ENCODE peak calls at places on chromosomes 7 and 10, in eight cellular contexts. I is GM10248, C is EL, E is foreskin fibroblast, Y is nephron progenitor cell, L is thoracic aorta, M is activated T-cell treated with anti-CD3 and anti-CD28 coated beads for 24 hours, Q is globus pallidus. Z is an unnamed sample.

GRCh38 chr10:81177651-81178244 is 640.0 kb downstream of the SH2D4B start:
- DNase-seq in I (no peak), C (no peak), E (no peak), Y (no peak), L (no peak), M (no peak), Q (no peak), Z (no peak)

GRCh38 chr10:29387269-29387668 is 98.4 kb downstream of the LYZL1 start:
- DNase-seq in I (no peak), C (no peak), E (no peak), Y (no peak), L (no peak), M (no peak), Q (no peak), Z (no peak)

GRCh38 chr7:38229386-38229785 is 44.0 kb downstream of the TARP start:
- DNase-seq in I (no peak), C (peak; percentile 36), E (peak; percentile 18), Y (no peak), L (no peak), M (no peak), Q (no peak), Z (no peak)

GRCh38 chr7:131649003-131649541 is 92.6 kb upstream of the PODXL start:
- DNase-seq in I (no peak), C (no peak), E (no peak), Y (peak; percentile 34), L (no peak), M (no peak), Q (no peak), Z (no peak)

GRCh38 chr7:147711429-147711828 is 879.1 kb upstream of the C7orf33 start:
- DNase-seq in I (no peak), C (no peak), E (no peak), Y (no peak), L (no peak), M (no peak), Q (no peak), Z (no peak)

GRCh38 chr10:93503075-93503474 is 6.7 kb downstream of the CEP55 start:
- DNase-seq in I (peak; percentile 25), C (no peak), E (no peak), Y (no peak), L (no peak), M (no peak), Q (no peak), Z (no peak)

GRCh38 chr10:17092986-17093803 is 36.4 kb downstream of the CUBN start:
- DNase-seq in I (no peak), C (no peak), E (no peak), Y (no peak), L (no peak), M (no peak), Q (no peak), Z (no peak)

GRCh38 chr7:29442146-29442545 is 121.5 kb upstream of the PRR15 start:
- DNase-seq in I (no peak), C (peak; percentile 20), E (no peak), Y (no peak), L (no peak), M (no peak), Q (no peak), Z (no peak)

GRCh38 chr7:148397555-148397954 is 193.0 kb upstream of the C7orf33 start:
- DNase-seq in I (no peak), C (no peak), E (no peak), Y (no peak), L (no peak), M (no peak), Q (no peak), Z (no peak)

GRCh38 chr7:14902589-14902963 is at the start of gene DGKB:
- DNase-seq in I (no peak), C (peak; percentile 29), E (peak; percentile 29), Y (peak; percentile 30), L (no peak), M (no peak), Q (peak; percentile 21), Z (peak; percentile 82)

GRCh38 chr7:94297397-94297838 is 97.3 kb upstream of the COL1A2 start:
- DNase-seq in I (no peak), C (peak; percentile 96), E (peak; percentile 95), Y (no peak), L (peak; percentile 66), M (no peak), Q (no peak), Z (peak; percentile 93)

GRCh38 chr10:43082087-43082486 is 5.2 kb downstream of the RET start:
- DNase-seq in I (no peak), C (no peak), E (no peak), Y (no peak), L (no peak), M (no peak), Q (no peak), Z (no peak)

GRCh38 chr10:72010234-72010992 is 46.2 kb downstream of the CHST3 start:
- DNase-seq in I (no peak), C (no peak), E (no peak), Y (no peak), L (no peak), M (no peak), Q (no peak), Z (peak; percentile 78)

GRCh38 chr10:24963646-24964045 is 11.2 kb upstream of the PRTFDC1 start:
- DNase-seq in I (no peak), C (no peak), E (no peak), Y (no peak), L (no peak), M (no peak), Q (no peak), Z (no peak)

GRCh38 chr7:78864339-78864738 is 589.1 kb downstream of the MAGI2 start:
- DNase-seq in I (no peak), C (no peak), E (no peak), Y (no peak), L (no peak), M (no peak), Q (no peak), Z (no peak)

GRCh38 chr7:129502708-129503685 is 666 bp downstream of the SMKR1 start:
- DNase-seq in I (peak; percentile 48), C (no peak), E (no peak), Y (peak; percentile 25), L (no peak), M (peak; percentile 4), Q (no peak), Z (no peak)

GRCh38 chr7:93212881-93213280 is 13.4 kb downstream of the HEPACAM2 start:
- DNase-seq in I (no peak), C (no peak), E (no peak), Y (no peak), L (no peak), M (no peak), Q (no peak), Z (no peak)

GRCh38 chr10:114375082-114375481 is 29.2 kb downstream of the AFAP1L2 start:
- DNase-seq in I (no peak), C (no peak), E (no peak), Y (no peak), L (no peak), M (no peak), Q (no peak), Z (no peak)

GRCh38 chr7:139192014-139192706 is 38.9 kb upstream of the UBN2 start:
- DNase-seq in I (no peak), C (peak; percentile 1), E (no peak), Y (no peak), L (no peak), M (no peak), Q (no peak), Z (no peak)

GRCh38 chr7:121449304-121449703 is 53.2 kb upstream of the FAM3C start:
- DNase-seq in I (no peak), C (no peak), E (no peak), Y (no peak), L (no peak), M (no peak), Q (no peak), Z (no peak)

GRCh38 chr10:129767751-129768150 is 196.3 kb downstream of the EBF3 start:
- DNase-seq in I (no peak), C (no peak), E (no peak), Y (no peak), L (no peak), M (no peak), Q (no peak), Z (no peak)

GRCh38 chr10:110644598-110645462 is 694 bp downstream of the RBM20 start:
- DNase-seq in I (no peak), C (no peak), E (no peak), Y (peak; percentile 25), L (no peak), M (no peak), Q (no peak), Z (no peak)

GRCh38 chr10:70052462-70053211 is at the start of gene MACROH2A2:
- DNase-seq in I (no peak), C (peak; percentile 70), E (peak; percentile 12), Y (peak; percentile 82), L (no peak), M (no peak), Q (peak; percentile 47), Z (peak; percentile 79)

GRCh38 chr10:112984756-112985155 is 34.7 kb downstream of the TCF7L2 start:
- DNase-seq in I (no peak), C (no peak), E (no peak), Y (no peak), L (no peak), M (no peak), Q (no peak), Z (no peak)

GRCh38 chr7:72182036-72182435 is 230.1 kb downstream of the CALN1 start:
- DNase-seq in I (no peak), C (no peak), E (no peak), Y (no peak), L (no peak), M (no peak), Q (peak; percentile 24), Z (no peak)

GRCh38 chr7:17558558-17559332 is 260.3 kb downstream of the AHR start:
- DNase-seq in I (no peak), C (no peak), E (no peak), Y (no peak), L (no peak), M (no peak), Q (no peak), Z (no peak)

GRCh38 chr7:155860840-155861479 is 48.7 kb upstream of the SHH start:
- DNase-seq in I (no peak), C (peak; percentile 2), E (no peak), Y (no peak), L (no peak), M (no peak), Q (no peak), Z (peak; percentile 55)

GRCh38 chr7:66500087-66500486 is 128.6 kb upstream of the KCTD7 start:
- DNase-seq in I (no peak), C (no peak), E (peak; percentile 22), Y (no peak), L (no peak), M (no peak), Q (no peak), Z (peak; percentile 32)

GRCh38 chr7:36784991-36785940 is 61.0 kb upstream of the AOAH start:
- DNase-seq in I (peak; percentile 55), C (no peak), E (no peak), Y (no peak), L (no peak), M (peak; percentile 56), Q (peak; percentile 54), Z (peak; percentile 76)

GRCh38 chr7:79523426-79523825 is 70.0 kb upstream of the MAGI2 start:
- DNase-seq in I (no peak), C (peak; percentile 7), E (no peak), Y (no peak), L (no peak), M (no peak), Q (no peak), Z (no peak)

GRCh38 chr10:15084502-15084922 is 4.1 kb downstream of the ACBD7 start:
- DNase-seq in I (no peak), C (peak; percentile 97), E (peak; percentile 85), Y (no peak), L (no peak), M (no peak), Q (peak; percentile 59), Z (no peak)

GRCh38 chr7:47441796-47442744 is 139.8 kb downstream of the TNS3 start:
- DNase-seq in I (no peak), C (peak; percentile 35), E (no peak), Y (no peak), L (no peak), M (no peak), Q (no peak), Z (no peak)

GRCh38 chr7:80526472-80526871 is 14.6 kb upstream of the GNAT3 start:
- DNase-seq in I (no peak), C (no peak), E (no peak), Y (no peak), L (no peak), M (no peak), Q (no peak), Z (no peak)

GRCh38 chr10:89563861-89564478 is 28.6 kb upstream of the SLC16A12 start:
- DNase-seq in I (peak; percentile 45), C (peak; percentile 59), E (peak; percentile 37), Y (no peak), L (no peak), M (peak; percentile 11), Q (peak; percentile 33), Z (no peak)